ENCODE peak calls at places on chromosome 18, in ten cellular contexts. L, U, K, D, J, S, W, A, T and B are unnamed samples.
A peak's percentile ranks its signal among the peaks of the same experiment; 100 is the strongest.

GRCh38 chr18:10787293-10787901 is 261.6 kb downstream of the NAPG start:
- DNase-seq in L (peak; percentile 52), U (peak; percentile 94), K (no peak), D (peak; percentile 93), J (peak; percentile 88), S (peak; percentile 37), W (no peak), A (peak; percentile 69), T (peak; percentile 80), B (peak; percentile 37)

GRCh38 chr18:75201273-75201898 is 7.6 kb downstream of the PTGR3 start:
- DNase-seq in L (no peak), U (no peak), K (peak; percentile 15), D (no peak), J (no peak), S (no peak), W (no peak), A (no peak), T (no peak), B (no peak)

GRCh38 chr18:6139007-6139406 is 243.7 kb upstream of the TMEM200C start:
- DNase-seq in L (no peak), U (no peak), K (no peak), D (no peak), J (no peak), S (no peak), W (no peak), A (no peak), T (no peak), B (no peak)

GRCh38 chr18:6565336-6566081 is 150.8 kb upstream of the L3MBTL4 start:
- DNase-seq in L (no peak), U (no peak), K (no peak), D (no peak), J (no peak), S (no peak), W (no peak), A (no peak), T (no peak), B (no peak)

GRCh38 chr18:62523631-62524442 is 1.0 kb downstream of the ZCCHC2 start:
- DNase-seq in L (peak; percentile 57), U (peak; percentile 15), K (no peak), D (peak; percentile 91), J (peak; percentile 49), S (peak; percentile 27), W (peak; percentile 54), A (peak; percentile 51), T (peak; percentile 52), B (no peak)

GRCh38 chr18:54606835-54607212 is 15.8 kb downstream of the DYNAP start:
- DNase-seq in L (no peak), U (no peak), K (no peak), D (no peak), J (no peak), S (no peak), W (no peak), A (no peak), T (no peak), B (no peak)

GRCh38 chr18:77062518-77063003 is 70.0 kb downstream of the MBP start:
- DNase-seq in L (no peak), U (no peak), K (no peak), D (peak; percentile 36), J (no peak), S (no peak), W (no peak), A (no peak), T (peak; percentile 48), B (no peak)

GRCh38 chr18:61992923-61993322 is 100.1 kb upstream of the RNF152 start:
- DNase-seq in L (no peak), U (no peak), K (no peak), D (no peak), J (no peak), S (no peak), W (no peak), A (no peak), T (peak; percentile 72), B (no peak)

GRCh38 chr18:1103567-1103966 is 198.9 kb downstream of the ADCYAP1 start:
- DNase-seq in L (no peak), U (no peak), K (no peak), D (no peak), J (no peak), S (no peak), W (no peak), A (no peak), T (no peak), B (no peak)

GRCh38 chr18:26176134-26176533 is 42.5 kb downstream of the PSMA8 start:
- DNase-seq in L (no peak), U (no peak), K (no peak), D (no peak), J (no peak), S (no peak), W (no peak), A (no peak), T (no peak), B (no peak)

GRCh38 chr18:10086458-10086857 is 172.6 kb downstream of the VAPA start:
- DNase-seq in L (no peak), U (no peak), K (no peak), D (no peak), J (no peak), S (no peak), W (peak; percentile 41), A (no peak), T (no peak), B (no peak)

GRCh38 chr18:22282311-22283235 is 113.2 kb downstream of the GATA6 start:
- DNase-seq in L (no peak), U (no peak), K (no peak), D (no peak), J (no peak), S (no peak), W (no peak), A (peak; percentile 92), T (peak; percentile 96), B (peak; percentile 27)

GRCh38 chr18:13216092-13216582 is 2.4 kb upstream of the LDLRAD4 start:
- DNase-seq in L (peak; percentile 79), U (no peak), K (peak; percentile 71), D (peak; percentile 93), J (peak; percentile 13), S (peak; percentile 81), W (peak; percentile 77), A (peak; percentile 71), T (peak; percentile 47), B (peak; percentile 51)

GRCh38 chr18:48003426-48004349 is 73.2 kb upstream of the SMAD2 start:
- DNase-seq in L (peak; percentile 78), U (no peak), K (no peak), D (no peak), J (no peak), S (no peak), W (no peak), A (peak; percentile 98), T (no peak), B (peak; percentile 50)

GRCh38 chr18:65567372-65567771 is 183.4 kb upstream of the CDH7 start:
- DNase-seq in L (no peak), U (no peak), K (no peak), D (no peak), J (no peak), S (no peak), W (no peak), A (peak; percentile 17), T (no peak), B (no peak)

GRCh38 chr18:10190564-10190963 is 263.9 kb upstream of the APCDD1 start:
- DNase-seq in L (no peak), U (no peak), K (no peak), D (no peak), J (no peak), S (no peak), W (no peak), A (no peak), T (peak; percentile 20), B (no peak)

GRCh38 chr18:13382990-13383821 is 164.6 kb downstream of the LDLRAD4 start:
- DNase-seq in L (no peak), U (no peak), K (no peak), D (peak; percentile 74), J (no peak), S (no peak), W (no peak), A (no peak), T (no peak), B (no peak)

GRCh38 chr18:24397694-24398365 is at the start of gene OSBPL1A:
- DNase-seq in L (peak; percentile 96), U (peak; percentile 84), K (peak; percentile 73), D (peak; percentile 99), J (peak; percentile 68), S (peak; percentile 95), W (peak; percentile 90), A (peak; percentile 86), T (peak; percentile 85), B (peak; percentile 68)
- TF ChIP-seq POLR2A in L (peak; percentile 54), U (peak; percentile 53), K (peak; percentile 28), D (no peak), J (no peak), S (peak; percentile 35), W (peak; percentile 61), A (peak; percentile 50), T (peak; percentile 59), B (peak; percentile 81)

GRCh38 chr18:11987527-11987926 is 6.2 kb downstream of the IMPA2 start:
- DNase-seq in L (no peak), U (no peak), K (peak; percentile 58), D (no peak), J (no peak), S (no peak), W (no peak), A (peak; percentile 26), T (peak; percentile 48), B (no peak)
- TF ChIP-seq POLR2A in L (no peak), U (no peak), K (no peak), D (no peak), J (no peak), S (no peak), W (no peak), A (no peak), T (no peak), B (no peak)

GRCh38 chr18:35494281-35494825 is 3.4 kb downstream of the INO80C start:
- DNase-seq in L (no peak), U (no peak), K (no peak), D (peak; percentile 36), J (no peak), S (no peak), W (no peak), A (no peak), T (no peak), B (no peak)

GRCh38 chr18:35500113-35500512 is 2.4 kb upstream of the INO80C start:
- DNase-seq in L (no peak), U (no peak), K (no peak), D (peak; percentile 6), J (no peak), S (no peak), W (no peak), A (no peak), T (no peak), B (no peak)

GRCh38 chr18:35495821-35496368 is 1.9 kb downstream of the INO80C start:
- DNase-seq in L (no peak), U (no peak), K (no peak), D (no peak), J (peak; percentile 40), S (no peak), W (no peak), A (no peak), T (peak; percentile 64), B (no peak)

GRCh38 chr18:35497006-35497333 is 790 bp downstream of the INO80C start:
- DNase-seq in L (no peak), U (peak; percentile 23), K (no peak), D (peak; percentile 83), J (peak; percentile 60), S (no peak), W (no peak), A (no peak), T (peak; percentile 51), B (no peak)

GRCh38 chr18:35497334-35498197 is at the start of gene INO80C:
- DNase-seq in L (peak; percentile 93), U (peak; percentile 91), K (peak; percentile 86), D (peak; percentile 98), J (peak; percentile 97), S (peak; percentile 83), W (peak; percentile 85), A (peak; percentile 92), T (peak; percentile 93), B (peak; percentile 71)
- TF ChIP-seq POLR2A in L (peak; percentile 85), U (peak; percentile 79), K (peak; percentile 82), D (no peak), J (peak; percentile 99), S (peak; percentile 71), W (peak; percentile 88), A (peak; percentile 76), T (peak; percentile 89), B (peak; percentile 72)

GRCh38 chr18:32091724-32092421 is at the start of gene RNF138:
- DNase-seq in L (peak; percentile 90), U (peak; percentile 80), K (peak; percentile 82), D (peak; percentile 98), J (peak; percentile 93), S (peak; percentile 84), W (peak; percentile 84), A (peak; percentile 90), T (peak; percentile 76), B (peak; percentile 50)
- TF ChIP-seq POLR2A in L (peak; percentile 42), U (peak; percentile 59), K (peak; percentile 73), D (no peak), J (peak; percentile 81), S (peak; percentile 76), W (no peak), A (peak; percentile 48), T (peak; percentile 46), B (peak; percentile 61)